ENCODE peak calls at places on chromosomes 4 and X, in seven cellular contexts. E is upper lobe of left lung, L is K562, G is HepG2, P is transverse colon, N is tibial nerve, S is sigmoid colon. U is an unnamed sample.
A peak's percentile ranks its signal among the peaks of the same experiment; 100 is the strongest.

GRCh38 chr4:168541608-168541953 is 44.7 kb downstream of the PALLD start:
- DNase-seq in E (no peak), L (no peak), G (no peak), P (no peak), N (no peak), S (no peak), U (no peak)

GRCh38 chrX:14922437-14922836 is 49.2 kb downstream of the MOSPD2 start:
- DNase-seq in E (no peak), L (no peak), G (no peak), P (no peak), N (no peak), S (no peak), U (no peak)

GRCh38 chr4:6403400-6403685 is 69.1 kb downstream of the PPP2R2C start:
- DNase-seq in E (no peak), L (no peak), G (no peak), P (no peak), N (no peak), S (no peak), U (no peak)

GRCh38 chr4:181420950-181421349 is 822.3 kb upstream of the TENM3 start:
- DNase-seq in E (no peak), L (no peak), G (no peak), P (no peak), N (no peak), S (no peak), U (no peak)

GRCh38 chr4:129344058-129344457 is 248.1 kb downstream of the C4orf33 start:
- DNase-seq in E (peak; percentile 24), L (peak; percentile 28), G (peak; percentile 19), P (peak; percentile 31), N (no peak), S (no peak), U (no peak)

GRCh38 chr4:56681158-56681848 is at the start of gene HOPX:
- DNase-seq in E (peak; percentile 86), L (no peak), G (no peak), P (peak; percentile 21), N (no peak), S (no peak), U (peak; percentile 90)

GRCh38 chrX:140697618-140698017 is 11.9 kb upstream of the LINC00632 start:
- DNase-seq in E (no peak), L (no peak), G (no peak), P (no peak), N (no peak), S (no peak), U (no peak)

GRCh38 chr4:12293906-12294525 is 865.3 kb upstream of the HS3ST1 start:
- DNase-seq in E (no peak), L (no peak), G (no peak), P (no peak), N (no peak), S (no peak), U (no peak)

GRCh38 chr4:1206299-1207156 is 34.1 kb upstream of the SPON2 start:
- DNase-seq in E (peak; percentile 17), L (no peak), G (no peak), P (peak; percentile 26), N (no peak), S (peak; percentile 61), U (no peak)

GRCh38 chr4:2434420-2434819 is 15.7 kb downstream of the CFAP99 start:
- DNase-seq in E (no peak), L (no peak), G (no peak), P (no peak), N (no peak), S (no peak), U (no peak)

GRCh38 chr4:7911044-7911578 is 28.6 kb downstream of the AFAP1 start:
- DNase-seq in E (peak; percentile 42), L (no peak), G (no peak), P (no peak), N (no peak), S (peak; percentile 74), U (no peak)

GRCh38 chr4:146143888-146144287 is 31.6 kb upstream of the LSM6 start:
- DNase-seq in E (peak; percentile 26), L (no peak), G (no peak), P (no peak), N (no peak), S (no peak), U (no peak)

DNA sequence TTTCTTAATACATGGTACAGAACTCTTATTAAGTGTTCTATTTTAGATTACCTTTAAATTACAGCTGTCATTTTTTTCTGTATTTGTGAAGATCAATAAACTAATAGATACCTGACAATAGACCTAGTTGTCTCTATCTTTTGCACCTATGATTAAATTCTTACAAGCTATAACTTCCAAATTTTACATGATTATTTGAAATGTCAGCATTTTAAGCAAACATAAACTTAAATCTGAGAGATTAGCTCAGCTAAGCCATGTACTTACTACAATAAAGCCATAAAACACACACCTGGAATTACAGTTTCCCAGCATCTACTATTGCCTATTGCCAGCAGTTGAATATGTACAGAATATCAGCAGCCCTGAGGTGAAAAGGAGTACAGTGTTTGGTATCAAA is 118.8 kb downstream of the UGT8 start:
- DNase-seq in E (no peak), L (no peak), G (no peak), P (no peak), N (no peak), S (no peak), U (no peak)
- TF ChIP-seq EP300 in E (no peak), L (no peak), G (no peak), P (no peak), N (no peak), S (no peak), U (no peak)

DNA sequence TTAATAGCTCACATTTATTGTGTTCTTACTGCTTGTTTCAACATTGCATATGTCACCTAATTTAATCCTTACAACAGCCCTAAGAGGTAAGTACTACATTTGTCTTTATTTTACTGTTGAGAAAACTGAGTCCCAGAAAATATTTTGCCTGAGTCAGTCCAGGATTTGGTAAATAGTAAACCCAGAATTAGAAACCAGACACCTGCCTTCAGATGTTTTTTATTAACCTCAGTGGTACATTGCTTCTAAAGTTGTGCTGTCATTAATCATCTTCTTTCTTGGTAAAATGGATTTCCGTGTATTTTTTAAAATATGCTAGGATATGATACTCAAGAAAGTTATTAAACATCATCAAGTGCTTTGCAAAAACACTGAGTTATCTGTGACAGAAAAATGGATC is 31.4 kb downstream of the USP53 start:
- DNase-seq in E (no peak), L (no peak), G (no peak), P (no peak), N (no peak), S (no peak), U (no peak)
- H3K36me3 ChIP-seq in E (peaks cover 27% of the 10 kb centered on the region), L (peaks cover 8% of the 10 kb centered on the region), G (peaks cover 22% of the 10 kb centered on the region), P (peaks cover 5% of the 10 kb centered on the region), N (peaks cover 3% of the 10 kb centered on the region), S (peaks cover 8% of the 10 kb centered on the region), U (peaks cover 42% of the 10 kb centered on the region)

GRCh38 chr4:18020671-18021469 is 685 bp downstream of the LCORL start:
- DNase-seq in E (peak; percentile 74), L (peak; percentile 68), G (peak; percentile 73), P (peak; percentile 70), N (peak; percentile 33), S (peak; percentile 87), U (peak; percentile 44)

GRCh38 chr4:18020145-18020670 is 1.3 kb downstream of the LCORL start:
- DNase-seq in E (peak; percentile 27), L (no peak), G (no peak), P (peak; percentile 19), N (no peak), S (no peak), U (no peak)

GRCh38 chr4:18022572-18023039 is 1.1 kb upstream of the LCORL start:
- DNase-seq in E (no peak), L (no peak), G (no peak), P (no peak), N (no peak), S (no peak), U (no peak)

GRCh38 chr4:18021470-18021719 is 160 bp downstream of the LCORL start:
- DNase-seq in E (no peak), L (no peak), G (no peak), P (no peak), N (peak; percentile 6), S (no peak), U (no peak)

DNA sequence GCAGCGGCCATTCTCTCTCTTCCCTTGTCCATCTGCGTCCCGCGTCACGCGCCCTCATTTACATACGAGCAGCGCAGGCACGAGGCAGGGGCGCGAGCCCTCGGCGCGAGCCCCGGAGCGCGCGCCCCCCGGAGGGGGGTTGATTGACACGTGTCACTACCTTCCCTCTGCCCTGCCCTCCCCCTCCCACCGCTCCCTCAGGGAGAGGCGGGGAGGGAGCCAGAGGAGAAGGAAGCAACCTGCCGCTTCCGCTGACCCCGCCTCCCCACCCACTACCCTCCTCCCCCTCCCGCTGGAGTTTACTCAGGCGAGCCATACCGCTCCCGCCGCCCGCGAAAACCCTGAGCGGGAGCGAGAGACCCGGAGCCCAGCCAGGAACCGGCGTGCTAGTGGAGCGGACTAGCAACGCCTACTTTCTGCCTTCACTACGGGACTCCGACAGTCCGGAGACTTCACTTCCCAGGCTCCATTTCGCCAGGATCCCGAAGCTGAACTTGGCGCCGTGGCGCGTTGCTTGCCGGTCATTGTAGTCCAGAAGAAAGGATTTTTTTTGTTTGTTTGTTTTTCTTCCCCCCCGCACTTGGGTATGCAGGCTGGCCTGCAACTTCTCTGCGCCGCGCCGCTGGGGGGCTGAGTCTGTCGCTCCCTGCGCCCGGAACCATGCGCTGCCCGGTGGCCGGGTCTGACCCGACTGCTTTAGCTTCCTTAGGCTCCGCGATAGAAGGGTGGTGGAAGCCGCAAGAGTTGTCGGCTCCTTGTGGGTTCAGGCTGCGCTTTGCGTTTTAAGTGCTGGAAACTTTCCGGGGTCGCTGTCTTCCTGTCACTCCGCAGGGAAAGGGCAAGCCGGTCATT is at the start of gene LCORL:
- DNase-seq in E (peak; percentile 94), L (peak; percentile 93), G (peak; percentile 96), P (peak; percentile 93), N (peak; percentile 85), S (peak; percentile 97), U (peak; percentile 94)
- TF ChIP-seq POLR2A in E (no peak), L (peak; percentile 79), G (peak; percentile 19), P (no peak), N (no peak), S (no peak), U (no peak)

GRCh38 chrX:87798039-87798438 is 280.4 kb downstream of the KLHL4 start:
- DNase-seq in E (no peak), L (no peak), G (no peak), P (no peak), N (no peak), S (no peak), U (no peak)
- TF ChIP-seq EP300 in E (no peak), L (no peak), G (no peak), P (no peak), N (no peak), S (no peak), U (no peak)

GRCh38 chrX:152928761-152929400 is 31.0 kb downstream of the ZNF185 start:
- DNase-seq in E (no peak), L (no peak), G (no peak), P (no peak), N (no peak), S (no peak), U (no peak)
- H3K36me3 ChIP-seq in E (no peaks in the 10 kb centered on the region), L (no peaks in the 10 kb centered on the region), G (no peaks in the 10 kb centered on the region), P (no peaks in the 10 kb centered on the region), N (no peaks in the 10 kb centered on the region), S (no peaks in the 10 kb centered on the region), U (no peaks in the 10 kb centered on the region)

GRCh38 chrX:68852046-68852445 is 23.2 kb downstream of the EFNB1 start:
- DNase-seq in E (no peak), L (no peak), G (no peak), P (no peak), N (no peak), S (no peak), U (no peak)

GRCh38 chrX:68851082-68851481 is 22.3 kb downstream of the EFNB1 start:
- DNase-seq in E (no peak), L (no peak), G (no peak), P (no peak), N (no peak), S (no peak), U (no peak)

GRCh38 chrX:68848189-68848940 is 19.5 kb downstream of the EFNB1 start:
- DNase-seq in E (no peak), L (no peak), G (no peak), P (peak; percentile 47), N (no peak), S (no peak), U (no peak)

GRCh38 chrX:68853665-68854251 is 24.9 kb downstream of the EFNB1 start:
- DNase-seq in E (no peak), L (no peak), G (peak; percentile 20), P (no peak), N (no peak), S (no peak), U (no peak)
- TF ChIP-seq POLR2A in E (no peak), L (no peak), G (no peak), P (no peak), N (no peak), S (no peak), U (no peak)

U was measured in stomach.